ENCODE peak calls at places on chromosome 13, in seven cellular contexts. Q, A, K, J, H, Y and O are unnamed samples.

GRCh38 chr13:101408154-101408553 is 8.2 kb downstream of the NALCN start:
- DNase-seq in Q (no peak), A (no peak), K (no peak), J (no peak), H (no peak), Y (no peak), O (no peak)

GRCh38 chr13:29858667-29859066 is 8.2 kb upstream of the UBL3 start:
- DNase-seq in Q (no peak), A (no peak), K (no peak), J (no peak), H (no peak), Y (no peak), O (no peak)

GRCh38 chr13:96428904-96429303 is 339.0 kb downstream of the HS6ST3 start:
- DNase-seq in Q (no peak), A (no peak), K (no peak), J (no peak), H (no peak), Y (no peak), O (no peak)

GRCh38 chr13:99965329-99966000 is 6.1 kb downstream of the ZIC5 start:
- DNase-seq in Q (no peak), A (no peak), K (no peak), J (no peak), H (no peak), Y (no peak), O (no peak)

GRCh38 chr13:44934724-44935123 is 54.5 kb downstream of the NUFIP1 start:
- DNase-seq in Q (no peak), A (no peak), K (no peak), J (no peak), H (no peak), Y (no peak), O (no peak)

GRCh38 chr13:110853235-110853721 is 61.6 kb downstream of the ANKRD10 start:
- DNase-seq in Q (no peak), A (peak; percentile 71), K (peak; percentile 46), J (no peak), H (no peak), Y (no peak), O (no peak)

GRCh38 chr13:37531054-37531453 is 67.5 kb downstream of the POSTN start:
- DNase-seq in Q (no peak), A (no peak), K (no peak), J (no peak), H (no peak), Y (no peak), O (no peak)

GRCh38 chr13:95326695-95327094 is 25.4 kb upstream of the ABCC4 start:
- DNase-seq in Q (no peak), A (no peak), K (no peak), J (no peak), H (no peak), Y (no peak), O (no peak)

GRCh38 chr13:97043302-97043701 is 49.0 kb upstream of the OXGR1 start:
- DNase-seq in Q (no peak), A (no peak), K (no peak), J (no peak), H (no peak), Y (no peak), O (no peak)

GRCh38 chr13:110301083-110301482 is 5.9 kb downstream of the COL4A1 start:
- DNase-seq in Q (peak; percentile 48), A (no peak), K (no peak), J (no peak), H (no peak), Y (no peak), O (no peak)

GRCh38 chr13:109494955-109495354 is 291.4 kb downstream of the IRS2 start:
- DNase-seq in Q (no peak), A (no peak), K (no peak), J (no peak), H (no peak), Y (no peak), O (no peak)

GRCh38 chr13:30681489-30682242 is 53.7 kb upstream of the ALOX5AP start:
- DNase-seq in Q (peak; percentile 52), A (no peak), K (no peak), J (no peak), H (no peak), Y (no peak), O (no peak)

GRCh38 chr13:21730186-21730880 is 59.5 kb downstream of the FGF9 start:
- DNase-seq in Q (no peak), A (no peak), K (no peak), J (no peak), H (no peak), Y (no peak), O (no peak)

GRCh38 chr13:28865951-28866350 is 45.8 kb downstream of the MTUS2 start:
- DNase-seq in Q (no peak), A (no peak), K (no peak), J (no peak), H (no peak), Y (no peak), O (no peak)

GRCh38 chr13:88074794-88075509 is 403.8 kb downstream of the SLITRK5 start:
- DNase-seq in Q (no peak), A (no peak), K (no peak), J (no peak), H (no peak), Y (no peak), O (no peak)

GRCh38 chr13:23960566-23961156 is 63.4 kb upstream of the C1QTNF9B start:
- DNase-seq in Q (no peak), A (peak; percentile 57), K (peak; percentile 65), J (no peak), H (peak; percentile 30), Y (no peak), O (no peak)

GRCh38 chr13:70385852-70386251 is 277.6 kb upstream of the KLHL1 start:
- DNase-seq in Q (no peak), A (no peak), K (no peak), J (no peak), H (no peak), Y (no peak), O (no peak)

GRCh38 chr13:32910530-32910929 is 105.7 kb upstream of the KL start:
- DNase-seq in Q (no peak), A (no peak), K (no peak), J (no peak), H (no peak), Y (no peak), O (no peak)

GRCh38 chr13:77544365-77544764 is 8.9 kb downstream of the SCEL start:
- DNase-seq in Q (peak; percentile 72), A (no peak), K (no peak), J (peak; percentile 90), H (no peak), Y (peak; percentile 8), O (peak; percentile 37)

GRCh38 chr13:51793570-51794273 is 10.2 kb downstream of the DHRS12 start:
- DNase-seq in Q (no peak), A (no peak), K (no peak), J (no peak), H (no peak), Y (no peak), O (no peak)

GRCh38 chr13:102830646-102831045 is 15.2 kb upstream of the ERCC5 start:
- DNase-seq in Q (no peak), A (no peak), K (peak; percentile 65), J (no peak), H (peak; percentile 73), Y (peak; percentile 67), O (no peak)

GRCh38 chr13:112058519-112058873 is 8.5 kb upstream of the SOX1 start:
- DNase-seq in Q (no peak), A (no peak), K (peak; percentile 56), J (no peak), H (no peak), Y (no peak), O (no peak)

GRCh38 chr13:112060431-112060830 is 6.5 kb upstream of the SOX1 start:
- DNase-seq in Q (no peak), A (no peak), K (no peak), J (no peak), H (no peak), Y (no peak), O (no peak)

GRCh38 chr13:112059457-112060317 is 7.3 kb upstream of the SOX1 start:
- DNase-seq in Q (no peak), A (peak; percentile 63), K (no peak), J (no peak), H (no peak), Y (no peak), O (no peak)

GRCh38 chr13:112057736-112058518 is 9.0 kb upstream of the SOX1 start:
- DNase-seq in Q (no peak), A (peak; percentile 74), K (peak; percentile 68), J (no peak), H (no peak), Y (no peak), O (no peak)

DNA sequence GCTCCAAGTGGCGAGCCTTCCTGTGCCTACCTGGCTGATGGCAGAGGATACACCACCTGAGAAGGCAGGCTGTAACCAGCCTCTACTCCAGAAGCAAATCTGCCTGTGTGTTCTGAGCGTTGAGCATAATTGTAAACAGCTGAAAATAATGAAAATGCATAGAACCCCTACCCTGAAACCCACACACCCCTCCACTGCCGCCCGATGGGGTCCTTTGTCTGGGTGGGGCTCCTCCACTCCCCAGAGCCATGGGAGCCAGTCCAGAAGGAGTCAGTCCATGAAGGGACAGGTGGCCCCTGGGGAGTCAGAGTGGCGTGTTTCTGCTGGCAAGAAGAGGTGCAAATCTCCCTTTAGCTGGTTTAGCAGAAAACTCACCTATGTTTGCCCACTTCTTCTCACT is 8.0 kb upstream of the SOX1 start:
- DNase-seq in Q (no peak), A (no peak), K (no peak), J (no peak), H (no peak), Y (no peak), O (no peak)
- H3K27me3 ChIP-seq in Q (peaks cover 88% of the 10 kb centered on the region), A (peaks cover 100% of the 10 kb centered on the region), K (peaks cover 100% of the 10 kb centered on the region), J (peaks cover 46% of the 10 kb centered on the region), H (peaks cover 6% of the 10 kb centered on the region), Y (peaks cover 100% of the 10 kb centered on the region), O (no peaks in the 10 kb centered on the region)

GRCh38 chr13:112063309-112063626 is 3.7 kb upstream of the SOX1 start:
- DNase-seq in Q (no peak), A (no peak), K (no peak), J (no peak), H (no peak), Y (no peak), O (no peak)

GRCh38 chr13:112061367-112062046 is 5.4 kb upstream of the SOX1 start:
- DNase-seq in Q (no peak), A (peak; percentile 73), K (peak; percentile 62), J (no peak), H (no peak), Y (no peak), O (no peak)

GRCh38 chr13:112063807-112064206 is 3.1 kb upstream of the SOX1 start:
- DNase-seq in Q (no peak), A (no peak), K (no peak), J (no peak), H (no peak), Y (no peak), O (no peak)

GRCh38 chr13:112062047-112062618 is 4.8 kb upstream of the SOX1 start:
- DNase-seq in Q (no peak), A (peak; percentile 57), K (peak; percentile 57), J (no peak), H (no peak), Y (no peak), O (no peak)

GRCh38 chr13:112062619-112063308 is 4.2 kb upstream of the SOX1 start:
- DNase-seq in Q (no peak), A (peak; percentile 91), K (peak; percentile 88), J (no peak), H (no peak), Y (no peak), O (no peak)
- TF ChIP-seq CTCF in Q (no peak), A (peak; percentile 76), K (peak; percentile 92), J (peak; percentile 13), H (no peak), Y (peak; percentile 11), O (no peak)

GRCh38 chr13:113466321-113466836 is 13.1 kb upstream of the ADPRHL1 start:
- DNase-seq in Q (no peak), A (no peak), K (peak; percentile 1), J (no peak), H (no peak), Y (no peak), O (no peak)
- H3K27me3 ChIP-seq in Q (no peaks in the 10 kb centered on the region), A (no peaks in the 10 kb centered on the region), K (no peaks in the 10 kb centered on the region), J (no peaks in the 10 kb centered on the region), H (no peaks in the 10 kb centered on the region), Y (no peaks in the 10 kb centered on the region), O (no peaks in the 10 kb centered on the region)

GRCh38 chr13:26719356-26719945 is 41.1 kb downstream of the GPR12 start:
- DNase-seq in Q (peak; percentile 26), A (no peak), K (no peak), J (no peak), H (no peak), Y (no peak), O (no peak)
- TF ChIP-seq CTCF in Q (no peak), A (peak; percentile 33), K (peak; percentile 58), J (no peak), H (no peak), Y (no peak), O (no peak)